ENCODE peak calls at places on chromosomes 11 and 22, in five cellular contexts. L, O, Q, C and S are unnamed samples.

GRCh38 chr11:43138621-43139140 is 173.1 kb upstream of the API5 start:
- DNase-seq in L (no peak), O (no peak), Q (no peak), C (no peak), S (no peak)

GRCh38 chr11:76073716-76074115 is 132.6 kb downstream of the WNT11 start:
- DNase-seq in L (no peak), O (no peak), Q (no peak), C (peak), S (no peak)

GRCh38 chr11:114892381-114893197 is 214.3 kb downstream of the NXPE2 start:
- DNase-seq in L (peak), O (no peak), Q (no peak), C (no peak), S (peak)

GRCh38 chr11:90468923-90469322 is 246.1 kb upstream of the CHORDC1 start:
- DNase-seq in L (no peak), O (no peak), Q (no peak), C (peak), S (no peak)

GRCh38 chr11:2793781-2794418 is 91.7 kb downstream of the CDKN1C start:
- DNase-seq in L (peak), O (no peak), Q (no peak), C (no peak), S (no peak)

GRCh38 chr22:39236321-39237275 is 8.2 kb downstream of the PDGFB start:
- DNase-seq in L (no peak), O (no peak), Q (no peak), C (no peak), S (no peak)

GRCh38 chr11:100682247-100682969 is 4.7 kb upstream of the ARHGAP42 start:
- DNase-seq in L (no peak), O (no peak), Q (no peak), C (peak), S (no peak)

GRCh38 chr22:19807914-19808872 is 46.5 kb downstream of the GNB1L start:
- DNase-seq in L (no peak), O (no peak), Q (no peak), C (no peak), S (no peak)

GRCh38 chr11:613369-613968 is 2.3 kb downstream of the IRF7 start:
- DNase-seq in L (peak), O (peak), Q (no peak), C (no peak), S (peak)

GRCh38 chr11:9448576-9449352 is 12.0 kb upstream of the ZNF143 start:
- DNase-seq in L (no peak), O (no peak), Q (no peak), C (no peak), S (no peak)

GRCh38 chr22:26417406-26417805 is 11.7 kb upstream of the ASPHD2 start:
- DNase-seq in L (no peak), O (no peak), Q (no peak), C (no peak), S (no peak)

GRCh38 chr11:13463779-13464290 is 813 bp upstream of the BTBD10 start:
- DNase-seq in L (no peak), O (no peak), Q (no peak), C (no peak), S (no peak)

GRCh38 chr11:5550440-5551095 is 2.2 kb upstream of the OR52H1 start:
- DNase-seq in L (no peak), O (no peak), Q (no peak), C (peak), S (no peak)

GRCh38 chr11:120210651-120211521 is at the start of gene OAF:
- DNase-seq in L (peak), O (peak), Q (peak), C (peak), S (peak)

GRCh38 chr11:1931791-1932480 is 12.4 kb downstream of the TNNT3 start:
- DNase-seq in L (peak), O (no peak), Q (no peak), C (no peak), S (no peak)

GRCh38 chr22:23066200-23067022 is 3.9 kb upstream of the GNAZ start:
- DNase-seq in L (no peak), O (no peak), Q (no peak), C (no peak), S (peak)

GRCh38 chr11:117723625-117724024 is 73.4 kb downstream of the DSCAML1 start:
- DNase-seq in L (no peak), O (no peak), Q (no peak), C (no peak), S (peak)

GRCh38 chr11:15114501-15115475 is at the start of gene INSC:
- DNase-seq in L (peak), O (no peak), Q (no peak), C (peak), S (no peak)

GRCh38 chr11:3353066-3353465 is 25.9 kb downstream of the ZNF195 start:
- DNase-seq in L (no peak), O (no peak), Q (no peak), C (no peak), S (no peak)

GRCh38 chr22:30695351-30695762 is 683 bp downstream of the OSBP2 start:
- DNase-seq in L (no peak), O (no peak), Q (peak), C (no peak), S (no peak)

GRCh38 chr11:9840460-9841004 is 176.7 kb downstream of the SWAP70 start:
- DNase-seq in L (no peak), O (no peak), Q (no peak), C (no peak), S (no peak)

GRCh38 chr22:44942056-44942455 is 67.7 kb downstream of the PHF21B start:
- DNase-seq in L (no peak), O (no peak), Q (no peak), C (no peak), S (no peak)

GRCh38 chr22:20884454-20884853 is 25.6 kb downstream of the SNAP29 start:
- DNase-seq in L (no peak), O (no peak), Q (no peak), C (no peak), S (no peak)

GRCh38 chr11:64331569-64332371 is 8.2 kb upstream of the CCDC88B start:
- DNase-seq in L (peak), O (peak), Q (no peak), C (peak), S (peak)

GRCh38 chr11:43197357-43197756 is 114.4 kb upstream of the API5 start:
- DNase-seq in L (no peak), O (no peak), Q (no peak), C (no peak), S (no peak)

GRCh38 chr11:61756452-61757212 is 4.2 kb downstream of the MYRF start:
- DNase-seq in L (no peak), O (no peak), Q (no peak), C (no peak), S (no peak)

GRCh38 chr11:126456783-126457542 is 101.5 kb downstream of the ST3GAL4 start:
- DNase-seq in L (no peak), O (no peak), Q (no peak), C (no peak), S (no peak)

GRCh38 chr11:108559340-108559739 is 34.2 kb downstream of the EXPH5 start:
- DNase-seq in L (no peak), O (no peak), Q (no peak), C (peak), S (no peak)